ENCODE peak calls at places on chromosome 18, in four cellular contexts. H is tibial nerve, G is Peyer's patch, D is left ventricle myocardium inferior. N is an unnamed sample.

GRCh38 chr18:55577812-55578539 is 10.0 kb downstream of the TCF4 start:
- DNase-seq in H (no peak), G (no peak), D (no peak), N (no peak)

GRCh38 chr18:26700728-26701127 is 152.4 kb upstream of the KCTD1 start:
- DNase-seq in H (no peak), D (no peak), G (no peak), N (no peak)

GRCh38 chr18:36017232-36017631 is 44.8 kb downstream of the RMP24 start:
- DNase-seq in G (no peak), H (no peak), D (no peak), N (no peak)

GRCh38 chr18:40874233-40874632 is 1080.8 kb upstream of the PIK3C3 start:
- DNase-seq in G (no peak), H (no peak), D (no peak), N (no peak)

GRCh38 chr18:27824841-27825720 is 351.8 kb downstream of the CDH2 start:
- DNase-seq in G (no peak), D (no peak), H (no peak), N (no peak)

GRCh38 chr18:51051105-51051712 is 21.2 kb downstream of the SMAD4 start:
- DNase-seq in G (no peak), H (no peak), D (no peak), N (no peak)

GRCh38 chr18:34223164-34223892 is 1.4 kb downstream of the NOL4 start:
- DNase-seq in H (no peak), G (no peak), D (no peak), N (no peak)

GRCh38 chr18:36503477-36503876 is 206.0 kb downstream of the FHOD3 start:
- DNase-seq in H (no peak), G (no peak), D (no peak), N (no peak)

GRCh38 chr18:39455300-39455699 is 1889.7 kb upstream of the CELF4 start:
- DNase-seq in G (no peak), D (no peak), H (no peak), N (no peak)

GRCh38 chr18:63040788-63041410 is 278.7 kb downstream of the BCL2 start:
- DNase-seq in H (no peak), D (no peak), G (no peak), N (peak)

GRCh38 chr18:54794819-54795218 is 33.5 kb upstream of the RAB27B start:
- DNase-seq in D (no peak), H (no peak), G (no peak), N (no peak)

GRCh38 chr18:45654677-45655076 is 39.4 kb downstream of the SLC14A2 start:
- DNase-seq in H (no peak), D (no peak), G (no peak), N (no peak)

GRCh38 chr18:58438161-58438983 is 190.5 kb downstream of the ALPK2 start:
- DNase-seq in D (no peak), G (no peak), H (no peak), N (peak)

GRCh38 chr18:62554083-62554815 is 31.4 kb downstream of the ZCCHC2 start:
- DNase-seq in D (no peak), H (no peak), G (no peak), N (no peak)

GRCh38 chr18:74682141-74682997 is 84.7 kb downstream of the ZNF407 start:
- DNase-seq in G (no peak), D (no peak), H (no peak), N (no peak)

GRCh38 chr18:905307-905947 is 756 bp downstream of the ADCYAP1 start:
- DNase-seq in D (no peak), G (no peak), H (no peak), N (no peak)

GRCh38 chr18:56853961-56854360 is 202.8 kb downstream of the WDR7 start:
- DNase-seq in G (no peak), D (no peak), H (no peak), N (no peak)

GRCh38 chr18:54043484-54044256 is 180.8 kb downstream of the MBD2 start:
- DNase-seq in D (no peak), G (no peak), H (no peak), N (no peak)

GRCh38 chr18:14917311-14917710 is 169.3 kb downstream of the ANKRD30B start:
- DNase-seq in H (no peak), G (no peak), D (no peak), N (no peak)

GRCh38 chr18:29311580-29311979 is 1134.7 kb upstream of the CDH2 start:
- DNase-seq in D (no peak), G (no peak), H (no peak), N (no peak)

GRCh38 chr18:29309352-29309751 is 1132.4 kb upstream of the CDH2 start:
- DNase-seq in D (no peak), H (no peak), G (no peak), N (no peak)

GRCh38 chr18:29313312-29313711 is 1136.4 kb upstream of the CDH2 start:
- DNase-seq in D (no peak), H (no peak), G (no peak), N (no peak)
- TF ChIP-seq CTCF in D (no peak), H (no peak), G (no peak), N (no peak)

GRCh38 chr18:10856146-10856545 is 293.2 kb downstream of the PIEZO2 start:
- DNase-seq in G (no peak), D (no peak), H (no peak), N (no peak)
- TF ChIP-seq CTCF in G (no peak), D (no peak), H (no peak), N (no peak)

GRCh38 chr18:13580351-13580750 is 146.0 kb downstream of the FAM210A start:
- DNase-seq in D (no peak), G (no peak), H (no peak), N (no peak)
- TF ChIP-seq CTCF in D (no peak), G (no peak), H (no peak), N (no peak)

DNA sequence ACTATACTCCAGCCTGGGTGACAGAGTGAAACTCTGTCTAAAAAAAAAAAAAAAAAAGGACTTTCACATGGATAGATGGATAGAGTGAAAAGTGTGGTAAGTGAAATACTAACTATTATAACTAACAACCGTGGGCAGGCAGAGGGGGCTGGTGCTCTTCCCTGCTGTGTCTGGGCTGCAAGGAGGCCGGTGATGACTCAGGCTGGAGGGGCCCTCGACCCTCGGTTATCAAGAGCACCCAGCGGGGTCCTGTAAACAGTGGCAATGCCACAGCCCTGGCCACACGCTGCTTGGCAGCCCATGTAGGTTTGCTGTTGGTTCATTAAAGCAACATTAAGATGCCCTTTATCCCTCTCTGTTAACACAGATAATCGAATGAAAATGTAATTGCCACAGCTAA is 184.8 kb upstream of the RAB12 start:
- DNase-seq in G (no peak), D (no peak), H (no peak), N (no peak)
- TF ChIP-seq CTCF in G (no peak), D (no peak), H (no peak), N (no peak)

DNA sequence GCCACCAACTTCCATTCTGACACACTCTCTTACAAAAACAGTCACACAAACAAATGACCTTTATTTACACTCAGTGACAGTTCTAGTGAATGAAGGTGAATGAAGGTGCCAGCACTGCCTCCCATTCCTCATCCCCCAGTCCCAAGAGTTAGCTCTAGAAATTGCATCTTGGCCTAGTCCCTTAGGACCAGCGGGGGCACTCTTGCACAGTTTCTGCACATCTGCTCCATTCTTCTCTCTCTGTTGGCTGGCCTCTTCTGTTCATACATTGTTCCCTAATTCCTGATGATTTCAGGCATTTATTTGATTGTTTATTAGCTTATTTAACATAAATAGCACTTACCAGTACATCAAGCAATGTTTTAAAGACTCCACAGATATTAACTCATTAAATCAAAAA is 30.9 kb downstream of the GAREM1 start:
- DNase-seq in D (no peak), G (no peak), H (no peak), N (no peak)
- TF ChIP-seq CTCF in D (peak), G (peak), H (peak), N (no peak)

DNA sequence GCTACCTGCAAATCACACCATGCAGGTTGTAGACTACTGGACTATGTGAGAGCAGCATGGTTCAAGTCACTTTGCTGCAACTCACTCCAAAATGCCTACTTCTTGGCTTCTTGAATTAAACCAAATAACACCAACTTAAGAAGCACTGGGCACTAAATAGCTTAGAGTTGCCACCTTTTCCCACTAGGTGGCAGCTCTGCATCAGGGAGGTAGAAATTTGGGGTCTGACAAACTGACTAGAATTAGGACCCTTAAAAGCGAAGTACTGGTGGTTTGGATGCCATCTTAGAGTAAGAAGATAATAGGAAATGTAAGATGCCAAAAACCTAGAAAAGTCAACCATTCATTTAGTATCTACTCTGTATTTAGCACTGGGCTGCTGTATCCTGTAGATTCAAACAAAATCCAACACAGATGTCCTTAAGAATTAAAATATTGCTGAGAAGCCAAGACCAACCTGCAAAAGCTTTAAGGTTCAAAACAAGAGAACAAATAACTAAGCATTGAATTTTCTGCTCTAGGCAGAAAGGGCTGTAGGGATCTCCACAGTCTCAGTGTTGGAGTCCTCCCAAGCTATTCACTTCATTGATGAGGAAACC is 65.5 kb downstream of the CCBE1 start:
- DNase-seq in H (no peak), D (no peak), G (no peak), N (peak)
- TF ChIP-seq CTCF in H (no peak), D (peak), G (peak), N (peak)

DNA sequence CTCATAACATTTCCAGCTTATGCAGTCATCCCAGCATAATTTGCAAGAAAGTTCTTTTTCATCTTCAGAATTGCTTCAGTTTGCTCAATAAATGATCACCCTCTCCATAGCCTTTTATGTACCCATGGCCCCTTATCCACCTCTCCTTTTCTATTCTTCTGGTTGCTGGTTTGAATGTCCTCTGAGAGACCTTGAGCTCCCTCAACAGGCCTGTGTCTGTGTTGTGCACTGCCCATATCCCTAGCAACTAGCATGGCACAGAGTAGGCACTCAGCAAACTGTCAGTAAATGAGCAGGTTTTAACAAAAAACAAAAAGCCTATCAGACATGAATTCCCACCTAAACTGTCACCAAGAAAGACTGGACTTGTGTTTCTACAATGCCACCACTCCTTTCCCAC is 160.5 kb downstream of the AKAIN1 start:
- DNase-seq in D (no peak), H (no peak), G (no peak), N (no peak)
- TF ChIP-seq CTCF in D (no peak), H (no peak), G (no peak), N (no peak)

GRCh38 chr18:49949991-49950395 is 136.7 kb upstream of the ACAA2 start:
- DNase-seq in D (no peak), G (no peak), H (no peak), N (no peak)

GRCh38 chr18:49948975-49949374 is 135.6 kb upstream of the ACAA2 start:
- DNase-seq in H (no peak), D (no peak), G (no peak), N (no peak)

DNA sequence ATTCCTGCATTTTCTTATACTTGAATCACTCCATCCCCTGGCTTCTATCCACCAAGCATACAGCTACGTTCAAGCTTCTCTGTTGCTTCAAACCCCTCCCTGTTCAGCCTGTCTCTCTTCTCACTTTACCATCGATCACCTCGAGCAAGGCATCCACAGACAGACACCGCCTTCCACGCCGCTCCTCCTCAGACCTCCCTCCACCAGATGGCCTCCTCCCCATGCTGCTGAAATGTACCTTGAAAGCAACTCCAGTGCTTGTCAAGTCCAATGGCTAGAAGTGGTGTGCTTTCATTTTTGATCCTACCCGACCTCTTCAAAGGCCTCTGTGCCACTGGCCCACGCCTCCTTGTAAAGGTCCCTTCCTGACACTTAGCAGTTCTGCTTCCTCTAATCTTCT is 131.3 kb upstream of the ACAA2 start:
- DNase-seq in D (no peak), G (no peak), H (no peak), N (no peak)
- TF ChIP-seq CTCF in D (peak), G (no peak), H (no peak), N (peak)

GRCh38 chr18:79852561-79853302 is 55.0 kb downstream of the KCNG2 start:
- DNase-seq in D (no peak), H (no peak), G (no peak), N (no peak)
- TF ChIP-seq CTCF in D (no peak), H (no peak), G (no peak), N (no peak)

DNA sequence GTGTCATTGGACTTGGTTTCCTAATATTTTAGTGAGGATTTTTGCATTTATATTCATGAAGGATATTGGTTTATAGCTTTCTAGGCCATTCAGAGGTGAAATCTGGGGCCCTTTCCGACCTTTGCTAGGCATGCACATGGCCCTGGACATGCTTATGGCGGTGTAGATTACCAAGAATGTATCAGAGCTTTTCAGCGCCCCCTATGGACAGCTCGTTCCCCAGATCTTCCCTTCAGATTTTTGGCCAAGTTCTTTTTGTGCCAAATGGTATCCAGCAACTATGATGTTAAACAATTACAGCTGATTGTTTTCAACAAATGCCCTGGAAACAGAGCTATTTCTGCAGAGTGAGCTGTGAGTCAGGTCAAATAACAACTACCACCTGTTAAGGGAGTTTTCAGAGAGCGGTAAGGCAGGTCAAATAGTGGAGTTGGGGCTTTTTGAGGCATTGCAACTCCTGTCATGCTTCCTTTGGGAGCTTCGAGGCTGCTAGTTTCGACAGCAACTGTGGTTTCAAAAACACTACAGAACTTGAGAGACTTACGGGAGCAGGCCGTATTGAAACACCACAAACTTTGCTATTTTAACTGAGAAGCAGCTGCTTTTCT is 188.3 kb downstream of the ZNF516 start:
- DNase-seq in H (no peak), D (no peak), G (no peak), N (no peak)
- TF ChIP-seq CTCF in H (no peak), D (no peak), G (no peak), N (no peak)

N was measured in GM20000.